ENCODE peak calls at places on chromosomes 2 and 18, in four cellular contexts. H, Y, V and K are unnamed samples. For H3K4me1, the result is how much of the 10 kb centered on the place peaks cover.

GRCh38 chr2:7693246-7694065 is 776.2 kb downstream of the RNF144A start:
- DNase-seq in V (no peak), H (no peak), Y (no peak), K (no peak)

GRCh38 chr2:100513650-100514049 is 43.4 kb downstream of the NMS start:
- DNase-seq in V (no peak), H (no peak), Y (no peak), K (no peak)

GRCh38 chr18:23049698-23050373 is 85.4 kb upstream of the CABLES1 start:
- DNase-seq in V (peak), H (no peak), Y (no peak), K (no peak)

GRCh38 chr2:177636672-177637071 is 244.1 kb downstream of the AGPS start:
- DNase-seq in H (no peak), Y (no peak), V (no peak), K (no peak)

GRCh38 chr2:144513388-144514100 is 6.4 kb downstream of the ZEB2 start:
- DNase-seq in Y (no peak), V (no peak), H (no peak), K (no peak)

GRCh38 chr2:192195548-192196418 is 1.1 kb upstream of the TMEFF2 start:
- DNase-seq in V (peak), H (peak), Y (no peak), K (no peak)

GRCh38 chr2:26850565-26850964 is 2.6 kb downstream of the DPYSL5 start:
- DNase-seq in H (no peak), V (no peak), Y (no peak), K (no peak)

GRCh38 chr2:3199660-3200345 is 177.8 kb downstream of the EIPR1 start:
- DNase-seq in H (no peak), Y (no peak), V (no peak), K (no peak)

GRCh38 chr2:16933355-16933754 is 267.7 kb upstream of the CYRIA start:
- DNase-seq in Y (no peak), V (no peak), H (no peak), K (no peak)

GRCh38 chr18:25503567-25504081 is 151.7 kb upstream of the ZNF521 start:
- DNase-seq in H (peak), Y (peak), V (no peak), K (peak)

GRCh38 chr2:28423856-28424605 is 31.4 kb downstream of the FOSL2 start:
- DNase-seq in Y (no peak), H (no peak), V (peak), K (no peak)

GRCh38 chr2:222668755-222669154 is 2.7 kb upstream of the MOGAT1 start:
- DNase-seq in V (no peak), Y (no peak), H (no peak), K (no peak)

GRCh38 chr2:241478166-241478565 is 30.2 kb downstream of the STK25 start:
- DNase-seq in V (no peak), H (no peak), Y (no peak), K (no peak)

DNA sequence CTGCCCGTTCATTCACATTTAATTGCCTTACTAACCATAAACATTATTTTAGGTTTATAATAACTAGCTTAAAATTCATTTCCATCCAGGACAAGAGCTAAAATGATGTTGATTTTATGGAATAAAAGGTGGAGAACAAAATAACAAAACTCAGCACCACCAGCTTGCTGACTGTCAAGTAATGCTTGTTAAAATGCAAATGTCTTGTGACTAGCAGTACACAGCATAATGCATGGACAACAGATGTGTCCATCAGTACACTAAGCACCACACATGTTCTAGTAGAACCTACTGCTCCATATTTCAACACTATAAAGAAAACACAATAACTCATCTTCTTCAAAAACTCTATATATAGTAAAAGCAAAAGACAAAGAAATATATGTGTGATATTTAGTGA is 224.7 kb upstream of the SMAD7 start:
- DNase-seq in V (no peak), H (no peak), Y (no peak), K (no peak)
- H3K4me1 ChIP-seq in V (under half), H (under half), Y (under half), K (under half)

GRCh38 chr2:96931966-96932365 is 54.4 kb downstream of the FAM178B start:
- DNase-seq in V (no peak), H (no peak), Y (no peak), K (no peak)

GRCh38 chr2:96928277-96928781 is 58.1 kb downstream of the FAM178B start:
- DNase-seq in H (no peak), V (no peak), Y (peak), K (no peak)

GRCh38 chr2:96929245-96929925 is 57.0 kb downstream of the FAM178B start:
- DNase-seq in Y (no peak), H (no peak), V (no peak), K (no peak)

GRCh38 chr2:96931461-96931860 is 54.9 kb downstream of the FAM178B start:
- DNase-seq in V (no peak), Y (no peak), H (no peak), K (no peak)

GRCh38 chr2:96930351-96931015 is 55.9 kb downstream of the FAM178B start:
- DNase-seq in H (no peak), V (no peak), Y (no peak), K (no peak)
- H3K4me1 ChIP-seq in H (under half), V (under half), Y (under half), K (under half)

GRCh38 chr2:43104763-43105162 is 121.6 kb downstream of the ZFP36L2 start:
- DNase-seq in V (no peak), Y (no peak), H (no peak), K (no peak)

GRCh38 chr2:43106767-43107527 is 119.5 kb downstream of the ZFP36L2 start:
- DNase-seq in Y (no peak), H (no peak), V (no peak), K (no peak)

GRCh38 chr2:43104106-43104505 is 122.3 kb downstream of the ZFP36L2 start:
- DNase-seq in Y (no peak), H (no peak), V (no peak), K (no peak)

GRCh38 chr2:43107679-43108078 is 118.7 kb downstream of the ZFP36L2 start:
- DNase-seq in Y (no peak), V (no peak), H (no peak), K (no peak)

DNA sequence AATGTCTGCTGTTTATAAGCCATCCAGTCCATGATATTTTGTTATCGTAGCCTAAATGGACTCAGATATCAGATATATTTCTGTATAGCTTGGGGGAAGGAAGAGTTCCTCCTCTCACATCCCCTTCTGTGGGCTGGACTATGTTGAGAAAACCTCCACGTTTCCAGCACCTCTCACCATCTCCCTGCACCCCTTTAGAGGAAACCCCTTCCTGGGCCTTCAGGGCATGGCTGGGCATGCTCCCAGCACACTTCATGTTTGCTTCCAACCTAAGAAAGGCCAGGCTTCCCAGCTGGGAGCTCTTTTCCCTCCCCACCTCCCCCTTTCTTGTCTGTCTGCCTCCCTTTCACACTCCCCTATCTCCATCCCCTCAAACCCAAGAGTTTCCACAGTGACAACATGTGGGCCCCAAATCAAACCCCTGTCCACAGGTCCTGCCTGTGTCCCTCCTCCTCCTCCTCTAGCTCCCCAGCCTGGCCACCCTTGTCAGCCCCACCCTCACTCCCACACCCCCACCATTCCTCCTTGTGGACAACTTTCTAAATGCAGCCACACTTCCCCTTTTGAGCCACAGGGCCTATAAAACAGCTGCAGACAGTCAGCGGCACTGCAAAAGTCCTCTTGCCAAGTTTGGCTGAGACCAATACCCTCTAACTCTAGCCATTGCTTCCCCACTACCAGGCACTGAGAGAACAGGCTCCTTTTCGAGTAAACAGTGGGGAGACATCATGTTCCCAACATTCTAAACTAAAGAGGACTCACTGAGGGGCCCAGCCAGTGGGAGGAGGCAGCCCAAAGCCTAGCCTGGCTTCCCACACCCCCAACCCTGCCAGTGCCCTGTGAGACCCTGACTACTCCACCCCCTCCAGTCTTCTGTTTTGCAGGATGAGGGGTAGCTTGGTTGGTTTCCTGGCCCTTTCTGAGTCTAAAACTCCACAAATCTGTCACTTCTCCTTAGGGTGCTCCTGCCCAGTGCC is 120.5 kb downstream of the ZFP36L2 start:
- DNase-seq in Y (peak), V (no peak), H (peak), K (no peak)
- H3K4me1 ChIP-seq in Y (half or more), V (under half), H (under half), K (under half)

DNA sequence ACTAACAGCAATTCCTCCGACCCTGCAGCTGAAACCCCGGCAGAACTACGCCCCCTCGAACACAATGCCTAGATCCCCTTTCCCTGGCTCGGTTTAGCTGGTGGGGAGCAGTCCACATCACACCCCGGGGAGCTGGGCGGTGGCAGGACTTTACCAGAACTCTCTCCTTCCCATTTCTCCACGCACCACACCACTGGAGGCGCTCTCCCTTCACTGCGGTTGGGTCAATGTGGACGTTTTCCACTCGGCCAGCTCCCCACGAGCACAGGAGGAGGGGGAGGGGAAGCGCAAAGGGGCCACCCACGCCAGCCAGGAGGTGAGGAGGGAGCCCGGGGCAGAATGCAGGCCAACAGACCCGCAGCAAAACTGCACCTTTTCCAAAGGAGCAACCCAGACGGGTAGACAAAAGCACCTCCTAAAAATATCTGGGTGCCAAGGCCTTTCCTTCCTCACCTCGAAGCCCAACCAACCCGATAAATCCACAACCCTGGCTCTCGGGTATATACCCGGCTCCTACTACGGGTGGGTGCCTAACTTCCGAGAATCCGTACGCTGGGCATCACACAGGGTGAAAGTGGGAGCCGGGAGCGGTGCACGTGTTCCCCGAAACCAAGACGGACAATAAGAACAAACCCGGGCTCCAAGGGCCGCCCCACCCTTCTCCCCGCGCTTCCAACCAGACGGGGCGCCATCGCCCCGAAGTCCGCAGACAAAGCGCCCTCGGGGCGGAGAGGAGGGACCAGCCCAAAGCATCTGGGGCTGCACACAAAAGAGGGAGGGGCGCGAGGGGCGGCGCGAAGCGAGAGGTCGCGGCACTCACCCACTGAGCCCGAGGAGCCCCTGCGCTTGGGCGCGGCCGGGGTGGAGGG is 1.1 kb downstream of the RTN4 start:
- DNase-seq in H (peak), Y (peak), V (peak), K (peak)
- H3K4me1 ChIP-seq in H (half or more), Y (under half), V (half or more), K (under half)

GRCh38 chr2:172458561-172459124 is 31.3 kb downstream of the ITGA6 start:
- DNase-seq in H (no peak), V (no peak), Y (no peak), K (no peak)
- H3K4me1 ChIP-seq in H (under half), V (half or more), Y (half or more), K (under half)

GRCh38 chr2:197307236-197307932 is 3.2 kb downstream of the ANKRD44 start:
- DNase-seq in H (no peak), V (no peak), Y (no peak), K (no peak)

GRCh38 chr2:197307933-197308521 is 2.6 kb downstream of the ANKRD44 start:
- DNase-seq in Y (no peak), H (no peak), V (no peak), K (no peak)

GRCh38 chr2:197304556-197305011 is 6.0 kb downstream of the ANKRD44 start:
- DNase-seq in V (no peak), H (no peak), Y (no peak), K (no peak)

GRCh38 chr2:197306691-197307030 is 3.9 kb downstream of the ANKRD44 start:
- DNase-seq in H (no peak), Y (peak), V (no peak), K (peak)

GRCh38 chr2:197306024-197306690 is 4.4 kb downstream of the ANKRD44 start:
- DNase-seq in Y (no peak), V (no peak), H (no peak), K (no peak)
- H3K4me1 ChIP-seq in Y (under half), V (half or more), H (under half), K (under half)

GRCh38 chr2:54513364-54513715 is 57.2 kb downstream of the SPTBN1 start:
- DNase-seq in V (no peak), H (no peak), Y (no peak), K (no peak)

GRCh38 chr2:54512663-54513363 is 56.7 kb downstream of the SPTBN1 start:
- DNase-seq in V (no peak), Y (no peak), H (no peak), K (no peak)

GRCh38 chr2:54516842-54517241 is 60.7 kb downstream of the SPTBN1 start:
- DNase-seq in H (no peak), V (no peak), Y (no peak), K (no peak)

GRCh38 chr2:54512183-54512582 is 56.1 kb downstream of the SPTBN1 start:
- DNase-seq in Y (no peak), V (no peak), H (no peak), K (no peak)

GRCh38 chr2:54514819-54515569 is 58.9 kb downstream of the SPTBN1 start:
- DNase-seq in V (no peak), Y (no peak), H (no peak), K (no peak)
- H3K4me1 ChIP-seq in V (under half), Y (under half), H (under half), K (under half)

GRCh38 chr2:85994421-85994777 is 105.6 kb upstream of the ST3GAL5 start:
- DNase-seq in H (no peak), Y (no peak), V (no peak), K (no peak)
- H3K4me1 ChIP-seq in H (under half), Y (under half), V (half or more), K (under half)

GRCh38 chr2:234963785-234964615 is 12.2 kb downstream of the SH3BP4 start:
- DNase-seq in H (no peak), Y (peak), V (no peak), K (no peak)
- H3K4me1 ChIP-seq in H (under half), Y (under half), V (under half), K (under half)